ENCODE peak calls at places on chromosomes 2 and 18, in six cellular contexts. A is Peyer's patch; M is sigmoid colon; X is brain microvascular endothelial cell; R is CD8-positive, alpha-beta T cell; Z is heart right ventricle. J is an unnamed sample. For H3K36me3, the result is how much of the 10 kb centered on the place peaks cover.

GRCh38 chr2:127560929-127561275 is 25.4 kb downstream of the MYO7B start:
- DNase-seq in A (no peak), Z (no peak), R (no peak), X (no peak), M (no peak), J (no peak)

GRCh38 chr18:48547456-48548403 is 8.9 kb downstream of the CTIF start:
- DNase-seq in M (no peak), A (no peak), X (peak), Z (peak), R (no peak), J (no peak)

GRCh38 chr2:25035537-25036220 is 6.2 kb upstream of the EFR3B start:
- DNase-seq in M (no peak), X (no peak), A (no peak), Z (no peak), R (no peak), J (peak)

GRCh38 chr2:95056461-95057459 is 31.3 kb downstream of the MAL start:
- DNase-seq in R (no peak), M (peak), A (no peak), X (no peak), Z (no peak), J (no peak)

GRCh38 chr18:35616664-35617423 is 35.3 kb downstream of the GALNT1 start:
- DNase-seq in Z (peak), X (peak), R (peak), M (no peak), A (no peak), J (peak)

GRCh38 chr18:38752430-38752829 is 1186.8 kb upstream of the CELF4 start:
- DNase-seq in X (no peak), R (no peak), A (no peak), M (no peak), Z (no peak), J (no peak)

GRCh38 chr2:151973013-151973900 is 125.6 kb downstream of the CACNB4 start:
- DNase-seq in Z (no peak), M (no peak), R (no peak), X (no peak), A (no peak), J (no peak)

GRCh38 chr2:71587509-71588073 is 134.2 kb downstream of the DYSF start:
- DNase-seq in Z (no peak), A (no peak), R (no peak), X (no peak), M (no peak), J (no peak)

GRCh38 chr2:158359846-158360245 is 96.7 kb downstream of the CCDC148 start:
- DNase-seq in M (no peak), R (no peak), Z (no peak), X (peak), A (no peak), J (no peak)

GRCh38 chr2:13572466-13572865 is 855.7 kb downstream of the TRIB2 start:
- DNase-seq in A (no peak), X (no peak), M (no peak), Z (no peak), R (no peak), J (no peak)

DNA sequence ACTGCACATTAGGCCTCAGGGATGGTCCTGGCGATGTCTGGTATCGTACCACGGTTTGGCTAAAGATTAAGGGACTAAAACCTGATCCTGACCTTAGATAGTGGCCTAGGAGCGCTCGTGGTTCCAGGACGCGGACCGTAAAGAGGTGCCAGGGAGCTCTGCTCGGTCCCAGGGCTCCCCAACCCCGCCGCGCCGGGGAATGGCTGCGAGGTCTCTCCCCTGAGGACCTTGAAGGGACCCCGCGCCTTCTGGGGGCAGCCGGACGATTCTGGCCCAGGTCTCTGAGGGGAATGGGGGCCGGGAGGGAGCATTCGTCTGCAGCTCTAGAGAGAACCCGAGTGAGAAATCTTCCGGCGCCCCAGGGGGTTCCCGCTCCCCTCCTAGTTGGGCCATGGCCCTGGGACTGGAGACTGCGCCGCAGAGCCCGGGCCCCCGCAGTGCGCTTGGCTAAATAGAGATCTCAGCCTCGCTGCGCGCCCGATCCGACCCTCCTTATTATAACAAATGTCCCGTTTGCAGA is 1.8 kb downstream of the PAX8 start:
- DNase-seq in R (peak), Z (no peak), M (no peak), A (no peak), X (no peak), J (no peak)
- H3K4me3 ChIP-seq in R (peak), Z (no peak), M (no peak), A (no peak), X (no peak), J (no peak)

GRCh38 chr2:200877443-200877842 is 11.4 kb downstream of the PPIL3 start:
- DNase-seq in M (no peak), X (no peak), Z (no peak), R (no peak), A (no peak), J (no peak)
- TF ChIP-seq CTCF in M (no peak), X (no peak), Z (no peak), R (no peak), A (no peak), J (no peak)

DNA sequence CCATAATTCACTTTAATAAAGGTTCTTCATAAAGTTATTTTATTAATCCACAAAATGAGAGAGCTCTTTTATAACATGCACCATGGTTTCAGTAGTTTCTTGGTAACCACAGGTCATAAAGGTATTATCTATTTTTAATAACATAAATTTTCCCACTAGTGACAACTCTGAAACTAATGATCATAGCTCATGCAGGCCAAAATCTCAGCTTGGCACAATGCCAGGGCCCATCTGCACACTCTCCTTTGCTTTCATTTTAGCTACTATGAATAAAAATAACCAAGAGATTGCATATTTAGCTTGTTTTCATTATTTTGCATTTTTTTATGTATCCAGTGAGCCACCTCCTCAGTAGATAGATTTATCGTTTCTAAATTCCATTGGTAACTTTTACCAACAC is 691.8 kb upstream of the CHAC2 start:
- DNase-seq in X (no peak), Z (peak), M (no peak), R (no peak), A (no peak), J (no peak)
- H3K36me3 ChIP-seq in X (under half), Z (under half), M (under half), R (under half), A (under half), J (under half)

DNA sequence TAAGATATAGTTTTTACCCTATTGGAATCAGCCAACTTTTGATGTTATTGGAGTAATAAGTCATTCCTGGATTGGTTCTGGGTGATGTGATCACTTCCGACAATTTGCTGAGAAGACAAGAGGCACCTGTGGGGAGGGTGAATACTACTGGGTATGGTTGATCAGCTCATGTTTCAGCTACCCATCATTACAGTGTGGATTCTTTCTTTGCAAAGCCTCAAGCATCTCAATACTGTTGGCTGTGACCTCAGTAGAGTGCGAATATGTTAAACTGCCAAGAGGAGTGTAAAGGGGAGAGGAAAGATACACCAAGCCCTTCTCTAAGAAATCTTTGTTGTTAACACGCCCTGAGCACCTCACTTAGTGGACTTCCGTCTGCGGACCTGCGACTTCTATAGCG is 317.7 kb downstream of the TDRD15 start:
- DNase-seq in M (no peak), R (no peak), Z (no peak), A (no peak), X (no peak), J (no peak)
- H3K4me3 ChIP-seq in M (no peak), R (no peak), Z (no peak), A (no peak), X (no peak), J (no peak)

DNA sequence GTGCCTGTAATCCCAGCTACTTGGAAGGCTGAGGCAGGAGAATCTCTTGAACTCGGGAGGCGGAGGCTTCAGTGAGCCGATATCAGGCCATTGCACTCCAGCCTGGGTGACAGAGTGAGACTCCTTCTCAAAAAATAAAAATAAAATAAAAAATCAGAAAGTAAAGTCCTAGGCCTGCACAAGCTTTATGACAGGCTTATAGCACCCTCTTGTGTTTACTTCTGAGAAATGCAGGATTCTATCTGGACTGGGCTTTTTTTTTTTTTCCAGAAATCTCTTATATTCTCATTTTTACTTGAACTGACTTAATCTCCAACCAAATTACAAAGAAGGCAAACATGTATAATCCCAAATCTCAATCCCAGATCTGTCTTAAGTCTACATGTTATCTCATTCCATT is 26.1 kb upstream of the REG3G start:
- DNase-seq in Z (no peak), X (no peak), R (no peak), M (no peak), A (no peak), J (no peak)
- TF ChIP-seq CTCF in Z (peak), X (peak), R (no peak), M (peak), A (no peak), J (no peak)

DNA sequence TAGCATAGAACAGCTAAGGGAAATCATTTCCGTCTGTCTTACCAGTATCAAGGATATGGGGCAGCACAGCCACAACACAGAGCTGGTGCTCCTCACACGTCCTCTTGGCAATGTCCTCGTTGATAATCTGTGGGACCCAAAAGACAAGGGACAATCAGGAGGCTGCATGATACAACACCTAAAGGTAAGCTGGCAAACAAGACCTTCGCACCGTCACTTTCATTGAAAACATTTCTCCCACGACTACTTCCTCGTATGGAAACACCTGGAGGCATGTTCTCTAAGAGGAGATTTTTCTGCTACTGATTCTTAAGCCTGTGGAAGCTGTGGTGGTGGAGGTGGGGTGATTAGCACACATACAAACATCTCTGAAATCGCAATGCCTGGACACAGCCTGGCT is 23.7 kb downstream of the PDIA6 start:
- DNase-seq in M (no peak), Z (no peak), X (no peak), R (no peak), A (no peak), J (no peak)
- H3K36me3 ChIP-seq in M (under half), Z (half or more), X (half or more), R (under half), A (under half), J (under half)

GRCh38 chr2:54558188-54558975 is 102.3 kb downstream of the SPTBN1 start:
- DNase-seq in M (peak), Z (peak), X (peak), A (peak), R (peak), J (peak)

GRCh38 chr2:54558976-54559410 is 102.9 kb downstream of the SPTBN1 start:
- DNase-seq in X (no peak), R (no peak), A (no peak), Z (no peak), M (no peak), J (no peak)

GRCh38 chr2:54560146-54560881 is 104.2 kb downstream of the SPTBN1 start:
- DNase-seq in A (no peak), Z (no peak), R (peak), X (no peak), M (peak), J (peak)

GRCh38 chr2:54561010-54561409 is 104.9 kb downstream of the SPTBN1 start:
- DNase-seq in M (no peak), X (no peak), Z (no peak), R (no peak), A (no peak), J (no peak)

DNA sequence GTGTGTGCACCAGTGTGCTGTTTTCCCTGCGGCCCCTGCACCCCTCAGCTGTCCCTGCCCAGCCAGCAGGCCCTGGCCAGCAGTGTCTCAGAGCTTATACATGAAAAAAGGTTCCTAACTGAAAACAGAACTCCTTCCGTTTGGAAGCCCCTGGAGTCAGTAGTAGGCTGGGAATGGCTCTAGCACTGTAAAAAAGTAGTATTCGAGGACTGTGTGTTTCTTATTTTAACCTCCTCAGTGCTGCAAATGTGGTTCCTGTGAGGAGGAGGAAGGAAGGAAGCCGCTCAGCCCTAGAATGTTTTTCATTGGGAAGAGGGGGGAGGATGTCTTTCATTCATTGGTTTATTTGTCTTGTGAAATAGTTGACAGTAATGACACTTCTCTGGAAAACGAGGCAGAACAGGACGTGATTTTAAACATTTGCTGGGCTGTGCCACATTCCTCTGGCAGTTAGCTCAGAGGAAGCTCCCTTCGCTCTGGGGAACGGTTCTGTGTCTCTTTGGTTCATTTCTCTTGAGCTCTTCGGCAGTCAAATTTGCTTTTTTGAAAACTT is 103.5 kb downstream of the SPTBN1 start:
- DNase-seq in R (peak), M (peak), X (peak), Z (peak), A (no peak), J (peak)
- H3K4me3 ChIP-seq in R (peak), M (peak), X (peak), Z (peak), A (peak), J (peak)

DNA sequence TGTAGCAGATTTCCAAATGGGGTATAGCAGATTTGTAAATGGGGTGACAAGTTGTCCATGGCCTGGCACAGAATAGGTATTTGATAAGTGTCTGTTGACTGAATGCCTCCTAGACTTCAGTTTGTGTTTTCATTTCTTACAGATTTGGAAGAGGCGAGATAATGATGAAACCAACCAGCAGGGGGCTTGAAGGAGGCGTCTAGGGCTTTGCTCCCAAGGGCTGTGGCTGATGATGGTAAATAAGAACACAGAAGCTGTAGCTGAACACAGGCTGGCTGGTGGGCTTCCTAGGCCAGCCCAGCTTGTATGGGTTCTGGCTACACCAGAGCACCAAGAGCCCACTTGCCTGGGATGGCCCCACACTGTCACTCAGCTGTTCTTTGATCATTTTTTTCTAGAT is 19.4 kb downstream of the SFTPB start:
- DNase-seq in A (no peak), Z (no peak), R (no peak), X (peak), M (no peak), J (no peak)
- TF ChIP-seq CTCF in A (no peak), Z (peak), R (no peak), X (peak), M (peak), J (no peak)

GRCh38 chr2:132910432-132910831 is 240.4 kb upstream of the LYPD1 start:
- DNase-seq in Z (no peak), M (no peak), X (no peak), A (no peak), R (no peak), J (no peak)
- H3K36me3 ChIP-seq in Z (under half), M (under half), X (under half), A (under half), R (under half), J (under half)

DNA sequence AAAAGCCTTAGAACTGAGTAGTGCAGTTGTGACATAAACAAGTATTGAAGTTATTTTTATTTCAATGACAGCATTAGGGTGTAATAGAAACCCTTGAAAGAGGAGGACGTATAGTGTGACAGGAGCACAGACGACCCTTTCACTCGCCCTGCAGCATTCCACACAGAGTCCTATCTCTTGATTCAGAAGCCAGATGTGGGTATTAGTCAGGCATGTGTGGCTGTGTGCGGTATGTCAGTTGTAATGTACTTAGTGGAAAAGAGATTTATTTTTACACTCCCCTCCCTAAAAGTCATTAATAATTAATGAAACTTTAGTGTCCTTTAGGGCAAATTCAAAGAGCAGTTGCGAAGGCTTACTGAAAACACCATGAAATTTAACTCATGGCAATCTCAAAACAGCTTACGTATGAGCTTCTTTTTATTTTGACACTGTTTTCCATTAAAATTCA is 83.7 kb upstream of the DSEL start:
- DNase-seq in M (no peak), Z (no peak), R (no peak), A (no peak), X (peak), J (no peak)
- H3K4me3 ChIP-seq in M (no peak), Z (no peak), R (no peak), A (no peak), X (no peak), J (no peak)

J was measured in lung.